ENCODE peak calls at places on chromosomes 16 and 17, in eight cellular contexts. W is kidney glomerular epithelial cell; E is stimulated activated CD8-positive, alpha-beta memory T cell treated with anti-CD3 and anti-CD28 coated beads, Interleukin-7, amount 100 ng/mL, for 1 hour; D is activated CD8-positive, alpha-beta T cell treated with anti-CD3 and anti-CD28 coated beads for 36 hours; T is heart left ventricle; K is NCI-H226; H is T1000; C is brain microvascular endothelial cell. O is an unnamed sample.

GRCh38 chr16:89052824-89053724 is 40.6 kb upstream of the ACSF3 start:
- DNase-seq in W (no peak), E (no peak), D (no peak), T (no peak), K (no peak), H (no peak), C (no peak), O (peak)

GRCh38 chr17:21376835-21377690 is 906 bp downstream of the KCNJ12 start:
- DNase-seq in W (peak), E (no peak), D (no peak), T (no peak), K (no peak), H (no peak), C (peak), O (peak)

GRCh38 chr17:2282297-2282873 is 21.2 kb downstream of the SMG6 start:
- DNase-seq in W (peak), E (no peak), D (no peak), T (no peak), K (peak), H (no peak), C (peak), O (peak)

GRCh38 chr17:66268247-66268927 is 34.0 kb upstream of the PRKCA start:
- DNase-seq in W (peak), E (no peak), D (no peak), T (no peak), K (peak), H (no peak), C (peak), O (no peak)

GRCh38 chr16:50281391-50282009 is 15.1 kb downstream of the ADCY7 start:
- DNase-seq in W (no peak), E (no peak), D (no peak), T (peak), K (no peak), H (no peak), C (no peak), O (no peak)

GRCh38 chr17:39966771-39967170 is 4.0 kb downstream of the GSDMA start:
- DNase-seq in W (no peak), E (no peak), D (no peak), T (no peak), K (no peak), H (no peak), C (no peak), O (no peak)

GRCh38 chr16:9090101-9090959 is 1.1 kb upstream of the HAPSTR1 start:
- DNase-seq in W (no peak), E (no peak), D (peak), T (peak), K (no peak), H (no peak), C (no peak), O (no peak)

GRCh38 chr17:42522263-42522790 is 13.7 kb upstream of the NAGLU start:
- DNase-seq in W (no peak), E (no peak), D (no peak), T (no peak), K (no peak), H (no peak), C (no peak), O (no peak)

GRCh38 chr17:78032166-78032565 is 73.7 kb downstream of the TNRC6C start:
- DNase-seq in W (no peak), E (no peak), D (no peak), T (no peak), K (no peak), H (no peak), C (peak), O (no peak)

GRCh38 chr17:7079581-7080444 is at the start of gene CLEC10A:
- DNase-seq in W (no peak), E (no peak), D (no peak), T (no peak), K (no peak), H (no peak), C (no peak), O (peak)

GRCh38 chr16:80577485-80578280 is 36.9 kb downstream of the DYNLRB2 start:
- DNase-seq in W (no peak), E (no peak), D (no peak), T (no peak), K (no peak), H (no peak), C (no peak), O (no peak)

GRCh38 chr16:14011006-14011405 is 60.1 kb upstream of the MRTFB start:
- DNase-seq in W (no peak), E (no peak), D (no peak), T (no peak), K (no peak), H (no peak), C (no peak), O (no peak)

GRCh38 chr17:17382901-17383300 is 79.7 kb downstream of the NT5M start:
- DNase-seq in W (no peak), E (no peak), D (no peak), T (no peak), K (no peak), H (no peak), C (no peak), O (no peak)

GRCh38 chr16:79064259-79064658 is 536.3 kb downstream of the MAF start:
- DNase-seq in W (no peak), E (no peak), D (no peak), T (no peak), K (no peak), H (no peak), C (no peak), O (no peak)

GRCh38 chr16:75660726-75661302 is 13.2 kb downstream of the TERF2IP start:
- DNase-seq in W (no peak), E (no peak), D (no peak), T (no peak), K (no peak), H (no peak), C (no peak), O (no peak)

GRCh38 chr16:85781685-85782370 is 17.5 kb downstream of the EMC8 start:
- DNase-seq in W (no peak), E (no peak), D (no peak), T (peak), K (no peak), H (no peak), C (no peak), O (peak)

GRCh38 chr17:82198092-82198491 is 14.6 kb downstream of the CCDC57 start:
- DNase-seq in W (no peak), E (no peak), D (peak), T (no peak), K (no peak), H (no peak), C (no peak), O (no peak)

GRCh38 chr16:63005356-63005755 is 969.1 kb upstream of the CDH8 start:
- DNase-seq in W (no peak), E (no peak), D (no peak), T (no peak), K (no peak), H (no peak), C (no peak), O (no peak)

GRCh38 chr16:66552288-66553143 is at the start of gene CKLF:
- DNase-seq in W (peak), E (peak), D (peak), T (peak), K (peak), H (peak), C (peak), O (peak)

GRCh38 chr16:81094771-81095251 is 1.4 kb downstream of the GCSH start:
- DNase-seq in W (peak), E (no peak), D (no peak), T (no peak), K (no peak), H (no peak), C (no peak), O (peak)

GRCh38 chr16:70258946-70259345 is 7.2 kb upstream of the EXOSC6 start:
- DNase-seq in W (no peak), E (no peak), D (no peak), T (no peak), K (no peak), H (no peak), C (no peak), O (no peak)

O was measured in NB4.